ENCODE peak calls at places on chromosomes 16 and 17, in six cellular contexts. H is gastrocnemius medialis; A is endodermal cell; O is neural progenitor cell; W is effector memory CD4-positive, alpha-beta T cell; D is Karpas-422. V is an unnamed sample. For H3K9me3, the result is how much of the 10 kb centered on the place peaks cover.

GRCh38 chr16:29644338-29644857 is 18.6 kb upstream of the SPN start:
- DNase-seq in H (no peak), A (no peak), O (no peak), W (no peak), D (peak), V (no peak)

GRCh38 chr16:8957061-8957392 is 6.7 kb downstream of the USP7 start:
- DNase-seq in H (no peak), A (no peak), O (no peak), W (no peak), D (no peak), V (no peak)

GRCh38 chr16:67406628-67407027 is 9.6 kb downstream of the ZDHHC1 start:
- DNase-seq in H (no peak), A (no peak), O (no peak), W (no peak), D (no peak), V (no peak)

GRCh38 chr16:30570621-30571443 is 682 bp downstream of the ZNF688 start:
- DNase-seq in H (no peak), A (peak), O (peak), W (no peak), D (no peak), V (peak)

GRCh38 chr17:72422505-72423285 is 301.9 kb downstream of the SOX9 start:
- DNase-seq in H (peak), A (peak), O (no peak), W (no peak), D (peak), V (no peak)

GRCh38 chr16:72442381-72443158 is 270.6 kb upstream of the PMFBP1 start:
- DNase-seq in H (no peak), A (no peak), O (no peak), W (no peak), D (no peak), V (no peak)

GRCh38 chr16:71426880-71427615 is 14.8 kb downstream of the TLE7 start:
- DNase-seq in H (no peak), A (no peak), O (no peak), W (no peak), D (no peak), V (no peak)

GRCh38 chr17:38908676-38909181 is 16.7 kb upstream of the LASP1NB start:
- DNase-seq in H (no peak), A (peak), O (no peak), W (no peak), D (no peak), V (peak)

GRCh38 chr17:30831257-30831656 is 509 bp upstream of the ATAD5 start:
- DNase-seq in H (no peak), A (peak), O (peak), W (no peak), D (peak), V (no peak)

GRCh38 chr17:4532860-4533521 is 22.2 kb downstream of the MYBBP1A start:
- DNase-seq in H (no peak), A (no peak), O (no peak), W (no peak), D (peak), V (no peak)

GRCh38 chr16:68778551-68779231 is 41.6 kb downstream of the CDH1 start:
- DNase-seq in H (no peak), A (peak), O (peak), W (no peak), D (no peak), V (no peak)

GRCh38 chr16:80966617-80967016 is 40.1 kb downstream of the CMC2 start:
- DNase-seq in H (no peak), A (no peak), O (no peak), W (no peak), D (no peak), V (no peak)
- H3K9me3 ChIP-seq in H (under half), A (under half), O (under half), W (under half), D (under half), V (under half)

GRCh38 chr16:11721781-11722467 is 20.7 kb downstream of the TXNDC11 start:
- DNase-seq in H (no peak), A (no peak), O (no peak), W (no peak), D (no peak), V (no peak)
- H3K9me3 ChIP-seq in H (under half), A (under half), O (under half), W (under half), D (under half), V (under half)

DNA sequence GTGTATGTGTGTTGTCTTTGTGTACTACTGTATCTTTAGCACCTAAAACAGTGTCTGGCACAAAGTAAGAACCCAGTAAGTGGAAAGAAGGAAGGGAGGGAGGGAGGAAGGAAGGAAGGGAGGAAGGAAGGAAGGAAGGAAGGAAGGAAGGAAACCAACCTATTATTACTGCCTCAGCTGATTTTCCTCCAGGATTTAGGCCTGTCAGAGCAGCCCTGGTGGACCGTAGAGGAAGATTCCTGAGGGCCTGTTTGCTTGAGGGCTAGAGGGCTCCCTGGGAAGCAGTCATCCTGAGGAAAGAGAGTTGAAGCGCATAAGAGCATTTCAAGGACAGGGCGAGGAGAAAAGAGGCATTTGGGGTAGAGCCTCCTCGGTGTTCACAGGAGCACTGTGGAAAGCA is 61.5 kb downstream of the WSB1 start:
- DNase-seq in H (no peak), A (peak), O (peak), W (no peak), D (no peak), V (no peak)
- H3K9me3 ChIP-seq in H (under half), A (under half), O (under half), W (under half), D (under half), V (under half)

DNA sequence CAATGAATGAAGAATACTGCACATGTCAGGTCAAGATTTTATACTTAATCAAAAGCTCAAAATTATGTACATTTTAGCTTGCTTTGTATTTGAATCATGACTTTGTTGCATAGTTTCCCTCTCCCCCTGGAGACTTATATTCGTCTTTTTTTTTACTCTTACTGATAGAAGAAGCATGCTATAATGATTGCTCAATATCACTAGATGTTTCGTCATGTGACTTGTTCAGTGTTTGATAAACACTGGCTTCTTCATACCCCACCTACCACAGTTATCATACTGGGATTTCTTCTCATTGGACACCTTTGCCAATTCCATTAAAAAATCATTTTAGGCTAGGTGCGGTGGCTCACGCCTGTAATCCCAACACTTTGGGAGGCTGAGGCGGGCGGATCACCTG is 148.7 kb downstream of the FTO start:
- DNase-seq in H (no peak), A (no peak), O (no peak), W (no peak), D (no peak), V (no peak)
- H3K9me3 ChIP-seq in H (under half), A (under half), O (under half), W (under half), D (under half), V (under half)

GRCh38 chr17:83194761-83195329 is 115.4 kb downstream of the METRNL start:
- DNase-seq in H (peak), A (no peak), O (no peak), W (no peak), D (no peak), V (peak)
- H3K9me3 ChIP-seq in H (under half), A (under half), O (under half), W (under half), D (under half), V (under half)

GRCh38 chr16:34078697-34079096 is 619.3 kb downstream of the TP53TG3F start:
- DNase-seq in H (no peak), A (no peak), O (no peak), W (no peak), D (no peak), V (no peak)
- H3K9me3 ChIP-seq in H (under half), A (half or more), O (half or more), W (under half), D (half or more), V (half or more)

GRCh38 chr17:82320956-82321927 is 3.8 kb upstream of the CD7 start:
- DNase-seq in H (no peak), A (peak), O (peak), W (peak), D (peak), V (peak)

GRCh38 chr17:82319619-82320062 is 2.2 kb upstream of the CD7 start:
- DNase-seq in H (no peak), A (no peak), O (no peak), W (no peak), D (no peak), V (no peak)

GRCh38 chr17:82318772-82319606 is 1.6 kb upstream of the CD7 start:
- DNase-seq in H (no peak), A (no peak), O (no peak), W (no peak), D (no peak), V (no peak)

GRCh38 chr17:82321947-82322466 is 4.6 kb upstream of the CD7 start:
- DNase-seq in H (no peak), A (no peak), O (no peak), W (no peak), D (no peak), V (no peak)

DNA sequence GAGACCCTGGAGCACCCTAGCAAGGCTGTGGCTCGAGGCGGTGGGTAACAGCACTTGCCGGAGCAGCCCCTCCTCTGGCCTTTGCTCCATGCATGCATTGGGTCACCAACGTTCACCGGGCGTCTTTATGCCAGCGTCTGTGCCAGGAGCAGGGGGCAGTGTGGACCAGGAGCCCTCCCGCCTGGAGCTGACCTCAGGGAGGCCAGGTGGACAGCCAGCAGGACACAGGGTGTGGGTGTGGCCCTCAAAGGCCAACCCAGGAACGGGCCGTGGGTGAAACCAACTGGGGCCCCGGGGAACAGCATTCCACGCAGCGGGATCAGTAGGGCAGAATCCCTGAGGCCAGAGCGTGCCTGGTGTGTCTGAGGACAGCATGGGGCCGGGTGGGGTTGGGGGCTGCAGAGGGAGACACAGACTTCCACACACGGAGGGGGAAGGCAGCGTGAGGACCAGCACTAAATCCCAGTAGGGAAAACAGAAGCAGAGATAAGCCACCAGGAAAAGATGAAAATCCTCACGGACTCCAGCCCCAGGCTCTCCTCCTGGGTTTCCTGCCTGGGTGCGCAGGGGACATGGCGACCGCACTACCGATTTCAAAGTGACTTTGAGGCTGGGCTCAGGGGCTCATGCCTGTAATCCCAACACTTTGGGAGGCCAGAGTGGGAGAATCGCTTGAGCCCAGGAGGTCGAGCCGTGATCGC is 2.9 kb upstream of the CD7 start:
- DNase-seq in H (no peak), A (no peak), O (no peak), W (no peak), D (no peak), V (no peak)
- H3K9me3 ChIP-seq in H (under half), A (under half), O (under half), W (under half), D (under half), V (under half)

GRCh38 chr16:3292604-3293003 is 9.3 kb downstream of the ZNF263 start:
- DNase-seq in H (no peak), A (no peak), O (no peak), W (no peak), D (no peak), V (no peak)
- H3K9me3 ChIP-seq in H (under half), A (half or more), O (under half), W (half or more), D (half or more), V (half or more)

GRCh38 chr16:923184-923583 is 47.6 kb downstream of the LMF1 start:
- DNase-seq in H (no peak), A (no peak), O (no peak), W (no peak), D (no peak), V (no peak)
- H3K9me3 ChIP-seq in H (under half), A (under half), O (under half), W (under half), D (under half), V (under half)